ENCODE peak calls at places on chromosomes 12 and 14, in four cellular contexts. D is heart left ventricle; O is HTR-8/SVneo; G is stimulated activated CD8-positive, alpha-beta memory T cell treated with anti-CD3 and anti-CD28 coated beads, Interleukin-7, amount 100 ng/mL, for 24 hours. V is an unnamed sample.

GRCh38 chr14:58796636-58797429 is 159.1 kb downstream of the DACT1 start:
- DNase-seq in O (no peak), D (no peak), G (no peak), V (no peak)

GRCh38 chr14:26765768-26766550 is 168.1 kb upstream of the NOVA1 start:
- DNase-seq in O (peak; percentile 6), G (no peak), D (peak; percentile 29), V (no peak)

GRCh38 chr14:60757617-60758016 is 23.1 kb downstream of the MNAT1 start:
- DNase-seq in D (no peak), O (peak; percentile 69), G (no peak), V (no peak)

GRCh38 chr14:96519970-96520369 is 17.8 kb downstream of the PAPOLA start:
- DNase-seq in O (no peak), G (no peak), D (no peak), V (no peak)

GRCh38 chr12:89529738-89530137 is 3.9 kb upstream of the POC1B start:
- DNase-seq in G (no peak), D (no peak), O (peak; percentile 45), V (no peak)

GRCh38 chr12:53504004-53504920 is 3.0 kb downstream of the NPFF start:
- DNase-seq in G (no peak), O (no peak), D (no peak), V (no peak)

GRCh38 chr14:45133683-45134050 is 614 bp downstream of the FKBP3 start:
- DNase-seq in G (no peak), D (no peak), O (no peak), V (no peak)

GRCh38 chr12:55718020-55718419 is 2.2 kb upstream of the RDH5 start:
- DNase-seq in O (no peak), D (no peak), G (no peak), V (no peak)

GRCh38 chr12:4047441-4047840 is 174.2 kb upstream of the PARP11 start:
- DNase-seq in D (no peak), G (no peak), O (no peak), V (no peak)

GRCh38 chr12:2290091-2290490 is 237.3 kb downstream of the CACNA1C start:
- DNase-seq in D (no peak), O (no peak), G (no peak), V (no peak)

GRCh38 chr12:32467959-32468863 is 68.9 kb downstream of the FGD4 start:
- DNase-seq in D (no peak), G (no peak), O (no peak), V (no peak)

GRCh38 chr14:90491221-90491867 is 94.5 kb downstream of the CALM1 start:
- DNase-seq in G (no peak), O (no peak), D (peak; percentile 85), V (no peak)

GRCh38 chr14:100392266-100392850 is 69.2 kb downstream of the SLC25A47 start:
- DNase-seq in G (no peak), D (no peak), O (no peak), V (no peak)

GRCh38 chr12:21695896-21696295 is 38.3 kb upstream of the LDHB start:
- DNase-seq in G (no peak), O (no peak), D (no peak), V (no peak)

GRCh38 chr14:54252072-54252730 is 144.6 kb upstream of the CDKN3 start:
- DNase-seq in O (peak; percentile 84), D (no peak), G (no peak), V (no peak)

GRCh38 chr14:37179896-37180502 is 7.6 kb upstream of the SLC25A21 start:
- DNase-seq in O (no peak), D (no peak), G (no peak), V (no peak)

GRCh38 chr14:52391866-52392600 is 77.9 kb downstream of the PTGER2 start:
- DNase-seq in G (no peak), O (no peak), D (no peak), V (no peak)

GRCh38 chr14:22466520-22466919 is 122.5 kb downstream of the DAD1 start:
- DNase-seq in G (no peak), D (no peak), O (no peak), V (no peak)

GRCh38 chr14:58805605-58806358 is 168.0 kb downstream of the DACT1 start:
- DNase-seq in D (no peak), G (no peak), O (no peak), V (no peak)

GRCh38 chr14:71610149-71610548 is 322.1 kb upstream of the RGS6 start:
- DNase-seq in D (no peak), O (no peak), G (no peak), V (no peak)